ENCODE peak calls at places on chromosomes 2 and 18, in seven cellular contexts. Y is H1, H is HCT116, M is K562, W is GM12878, D is SK-N-SH, R is HepG2. G is an unnamed sample.
A peak's percentile ranks its signal among the peaks of the same experiment; 100 is the strongest.

GRCh38 chr2:225184948-225185347 is 142.7 kb upstream of the DOCK10 start:
- DNase-seq in Y (no peak), H (no peak), M (no peak), W (no peak), D (no peak), R (no peak), G (no peak)

GRCh38 chr2:28338754-28339325 is 53.8 kb upstream of the FOSL2 start:
- DNase-seq in Y (no peak), H (no peak), M (no peak), W (no peak), D (no peak), R (no peak), G (no peak)

GRCh38 chr2:3527886-3528785 is 8.8 kb upstream of the ADI1 start:
- DNase-seq in Y (no peak), H (no peak), M (no peak), W (no peak), D (peak; percentile 53), R (no peak), G (no peak)

GRCh38 chr2:240480834-240481623 is 45.6 kb downstream of the GPC1 start:
- DNase-seq in Y (no peak), H (no peak), M (no peak), W (no peak), D (peak; percentile 4), R (no peak), G (no peak)

GRCh38 chr2:240199133-240199870 is 58.8 kb upstream of the OTOS start:
- DNase-seq in Y (no peak), H (no peak), M (no peak), W (no peak), D (no peak), R (no peak), G (no peak)

GRCh38 chr2:150191349-150191748 is 296.1 kb downstream of the RND3 start:
- DNase-seq in Y (no peak), H (no peak), M (no peak), W (no peak), D (no peak), R (no peak), G (no peak)

GRCh38 chr2:177029075-177029474 is 183.5 kb upstream of the HNRNPA3 start:
- DNase-seq in Y (no peak), H (no peak), M (no peak), W (no peak), D (no peak), R (no peak), G (no peak)

GRCh38 chr2:228181098-228182019 is at the start of gene SPHKAP:
- DNase-seq in Y (no peak), H (no peak), M (no peak), W (no peak), D (peak; percentile 15), R (no peak), G (no peak)

GRCh38 chr2:133988316-133988891 is 265.5 kb upstream of the MGAT5 start:
- DNase-seq in Y (no peak), H (no peak), M (peak; percentile 54), W (no peak), D (no peak), R (no peak), G (no peak)

GRCh38 chr2:112198780-112199179 is 56.1 kb downstream of the ZC3H8 start:
- DNase-seq in Y (no peak), H (no peak), M (no peak), W (no peak), D (no peak), R (no peak), G (no peak)

GRCh38 chr2:65918760-65919187 is 486.4 kb upstream of the SPRED2 start:
- DNase-seq in Y (no peak), H (no peak), M (no peak), W (no peak), D (no peak), R (peak; percentile 76), G (peak; percentile 1)

GRCh38 chr2:65922030-65922429 is 489.6 kb upstream of the SPRED2 start:
- DNase-seq in Y (no peak), H (no peak), M (no peak), W (no peak), D (no peak), R (no peak), G (no peak)

GRCh38 chr2:65919579-65920188 is 487.3 kb upstream of the SPRED2 start:
- DNase-seq in Y (no peak), H (no peak), M (no peak), W (no peak), D (no peak), R (no peak), G (no peak)

GRCh38 chr2:65920659-65921058 is 488.3 kb upstream of the SPRED2 start:
- DNase-seq in Y (no peak), H (no peak), M (no peak), W (no peak), D (no peak), R (no peak), G (no peak)

DNA sequence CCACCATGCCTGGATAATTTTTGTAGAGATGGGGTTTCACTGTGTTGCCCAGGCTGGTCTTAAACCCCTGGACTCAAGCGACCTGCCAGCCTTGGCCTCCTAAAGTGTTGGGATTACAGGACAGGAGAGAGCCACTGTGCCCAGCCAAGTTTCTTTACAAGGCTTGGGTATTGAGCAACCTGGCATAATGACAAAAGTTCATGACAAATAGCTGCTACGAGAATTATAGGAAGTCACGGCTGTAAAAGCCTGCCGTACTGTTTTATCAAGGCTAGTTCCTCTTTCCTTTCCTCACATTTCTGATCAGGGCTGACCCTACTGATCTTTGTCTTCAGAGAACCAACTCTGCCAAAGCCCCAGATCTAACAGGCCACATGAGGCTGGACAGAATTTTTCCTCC is 490.4 kb upstream of the SPRED2 start:
- DNase-seq in Y (no peak), H (no peak), M (peak; percentile 5), W (no peak), D (no peak), R (no peak), G (peak; percentile 9)
- TF ChIP-seq JUND in Y (no peak), H (no peak), M (no peak), W (no peak), D (no peak), R (no peak), G (no peak)

GRCh38 chr2:25380023-25380422 is 38.3 kb upstream of the DNMT3A start:
- DNase-seq in Y (no peak), H (no peak), M (no peak), W (no peak), D (no peak), R (no peak), G (no peak)

GRCh38 chr2:25377822-25378421 is 36.2 kb upstream of the DNMT3A start:
- DNase-seq in Y (no peak), H (no peak), M (no peak), W (no peak), D (no peak), R (no peak), G (no peak)

GRCh38 chr2:25378731-25379490 is 37.2 kb upstream of the DNMT3A start:
- DNase-seq in Y (no peak), H (no peak), M (no peak), W (no peak), D (no peak), R (no peak), G (no peak)

GRCh38 chr2:25380586-25381360 is 39.0 kb upstream of the DNMT3A start:
- DNase-seq in Y (no peak), H (no peak), M (no peak), W (no peak), D (no peak), R (no peak), G (no peak)

GRCh38 chr2:25379535-25379934 is 37.8 kb upstream of the DNMT3A start:
- DNase-seq in Y (no peak), H (no peak), M (no peak), W (no peak), D (no peak), R (no peak), G (no peak)
- TF ChIP-seq JUND in Y (no peak), H (no peak), M (no peak), W (no peak), D (no peak), R (no peak), G (no peak)

DNA sequence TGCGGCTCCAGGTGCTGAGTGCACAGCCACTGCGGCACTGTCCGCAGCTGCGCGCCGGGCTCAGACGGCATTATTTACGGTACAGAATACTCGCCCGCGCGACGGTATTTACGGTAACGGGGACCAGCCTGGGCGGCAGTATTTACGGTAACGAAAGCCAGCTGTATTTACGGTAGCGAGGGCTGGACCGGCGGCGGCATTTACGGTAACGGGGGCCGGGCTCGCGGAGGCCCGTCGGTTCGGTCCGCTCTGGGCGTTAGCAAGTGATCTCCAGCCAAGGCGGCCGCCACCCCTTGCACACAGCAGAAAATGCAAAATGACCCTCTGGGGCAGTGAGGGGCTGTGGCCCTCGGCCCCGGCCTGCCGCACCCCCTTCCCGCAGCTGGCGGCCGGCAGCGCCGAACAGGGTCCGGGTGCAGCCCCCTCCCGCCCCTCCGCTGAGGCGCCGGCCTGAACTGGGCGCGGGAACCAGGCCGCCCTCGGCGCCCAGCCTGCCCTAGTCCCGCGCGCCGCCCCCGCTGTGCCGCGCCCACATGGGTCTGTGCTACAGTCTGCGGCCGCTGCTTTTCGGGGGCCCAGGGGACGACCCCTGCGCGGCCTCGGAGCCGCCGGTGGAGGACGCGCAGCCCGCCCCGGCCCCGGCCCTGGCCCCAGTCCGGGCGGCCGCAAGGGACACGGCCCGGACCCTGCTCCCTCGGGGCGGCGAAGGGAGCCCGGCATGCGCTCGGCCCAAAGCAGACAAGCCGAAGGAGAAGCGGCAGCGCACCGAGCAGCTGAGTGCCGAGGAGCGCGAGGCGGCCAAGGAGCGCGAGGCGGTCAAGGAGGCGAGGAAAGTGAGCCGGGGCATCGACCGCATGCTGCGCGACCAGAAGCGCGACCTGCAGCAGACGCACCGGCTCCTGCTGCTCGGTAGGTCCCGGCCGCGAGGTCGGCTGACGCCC is at the start of gene GNAL:
- DNase-seq in Y (peak; percentile 75), H (peak; percentile 77), M (peak; percentile 51), W (no peak), D (peak; percentile 79), R (peak; percentile 55), G (peak; percentile 51)
- TF ChIP-seq JUND in Y (no peak), H (no peak), M (no peak), W (no peak), D (no peak), R (peak; percentile 33), G (no peak)

GRCh38 chr2:66851449-66851872 is 416.5 kb downstream of the MEIS1 start:
- DNase-seq in Y (no peak), H (no peak), M (no peak), W (no peak), D (no peak), R (peak; percentile 9), G (no peak)

GRCh38 chr2:66849128-66849527 is 414.2 kb downstream of the MEIS1 start:
- DNase-seq in Y (no peak), H (no peak), M (no peak), W (no peak), D (no peak), R (no peak), G (no peak)

GRCh38 chr2:66846887-66847286 is 412.0 kb downstream of the MEIS1 start:
- DNase-seq in Y (no peak), H (no peak), M (no peak), W (no peak), D (no peak), R (peak; percentile 12), G (no peak)

GRCh38 chr2:66853585-66853984 is 418.7 kb downstream of the MEIS1 start:
- DNase-seq in Y (no peak), H (no peak), M (no peak), W (no peak), D (no peak), R (no peak), G (no peak)

DNA sequence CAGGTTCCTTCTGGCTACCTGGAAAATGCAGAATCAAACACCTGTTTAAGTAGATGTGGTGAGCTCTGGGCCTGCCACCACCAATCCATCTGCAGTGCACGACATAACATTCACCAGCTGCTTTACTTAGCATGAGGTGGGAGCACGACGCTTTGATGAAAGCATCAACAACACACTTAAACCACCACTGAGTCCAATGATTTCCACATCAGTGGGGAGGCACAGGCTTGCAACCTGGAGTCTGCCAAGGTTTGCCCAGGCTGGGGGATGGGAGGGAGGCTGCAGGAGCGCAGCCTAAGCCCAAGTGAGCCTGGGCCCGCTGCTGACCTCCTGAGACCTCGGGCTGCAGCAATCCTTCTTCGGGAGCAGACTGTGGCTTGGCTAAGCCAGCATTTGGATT is 415.5 kb downstream of the MEIS1 start:
- DNase-seq in Y (no peak), H (no peak), M (no peak), W (no peak), D (no peak), R (no peak), G (no peak)
- TF ChIP-seq JUND in Y (no peak), H (no peak), M (no peak), W (no peak), D (no peak), R (no peak), G (no peak)